ENCODE peak calls at places on chromosomes 12 and 14, in ten cellular contexts. F is GM04504; M is T-helper 2 cell; Z is GM13976; P is midbrain; Y is lower lobe of right lung; B is uterus; T is stimulated activated CD4-positive, alpha-beta T cell treated with anti-CD3 and anti-CD28 coated beads, TNF-alpha, amount 100 ng/mL, for 1 hour; E is NCI-H1092 treated with DMSO at 0.1 percent for 48 hours; S is NCI-H1417. K is an unnamed sample.

GRCh38 chr12:8847435-8847834 is 25.0 kb downstream of the A2ML1 start:
- DNase-seq in F (no peak), M (no peak), Z (no peak), P (no peak), Y (no peak), B (no peak), T (no peak), E (no peak), S (no peak), K (no peak)

GRCh38 chr14:59582845-59583509 is 6.4 kb upstream of the CCDC175 start:
- DNase-seq in F (no peak), M (no peak), Z (no peak), P (no peak), Y (peak; percentile 40), B (no peak), T (no peak), E (no peak), S (no peak), K (no peak)

GRCh38 chr12:46787496-46788055 is 38.2 kb downstream of the SLC38A4 start:
- DNase-seq in F (no peak), M (no peak), Z (no peak), P (no peak), Y (no peak), B (no peak), T (no peak), E (no peak), S (no peak), K (no peak)

GRCh38 chr14:74846168-74846567 is 29.8 kb downstream of the PROX2 start:
- DNase-seq in F (peak; percentile 75), M (no peak), Z (no peak), P (no peak), Y (no peak), B (no peak), T (no peak), E (no peak), S (no peak), K (no peak)

GRCh38 chr12:120799417-120800045 is 73.9 kb downstream of the ACADS start:
- DNase-seq in F (no peak), M (no peak), Z (no peak), P (no peak), Y (no peak), B (no peak), T (no peak), E (no peak), S (no peak), K (no peak)

GRCh38 chr12:15268927-15269552 is 47.8 kb upstream of the RERG start:
- DNase-seq in F (peak; percentile 23), M (peak; percentile 67), Z (peak; percentile 64), P (peak; percentile 45), Y (no peak), B (peak; percentile 35), T (no peak), E (peak; percentile 88), S (peak; percentile 48), K (no peak)

GRCh38 chr12:123634142-123634561 is 523 bp downstream of the GTF2H3 start:
- DNase-seq in F (no peak), M (no peak), Z (no peak), P (no peak), Y (no peak), B (no peak), T (no peak), E (no peak), S (no peak), K (no peak)

GRCh38 chr12:11771356-11771755 is 121.9 kb downstream of the ETV6 start:
- DNase-seq in F (no peak), M (peak; percentile 79), Z (no peak), P (no peak), Y (no peak), B (no peak), T (no peak), E (no peak), S (no peak), K (no peak)

GRCh38 chr12:110790301-110790700 is 47.6 kb upstream of the PPP1CC start:
- DNase-seq in F (no peak), M (no peak), Z (no peak), P (no peak), Y (no peak), B (no peak), T (no peak), E (no peak), S (no peak), K (no peak)